ENCODE peak calls at places on chromosome 16, in six cellular contexts. R is foreskin fibroblast, L is T-helper 1 cell, J is GM12878, W is EL, T is left colon. A is an unnamed sample.

GRCh38 chr16:57568173-57568678 is 25.8 kb downstream of the ADGRG5 start:
- DNase-seq in L (no peak), R (no peak), J (no peak), W (no peak), T (no peak), A (no peak)

GRCh38 chr16:54090602-54091001 is 196.0 kb downstream of the IRX3 start:
- DNase-seq in J (no peak), L (no peak), W (no peak), T (no peak), R (no peak), A (no peak)

GRCh38 chr16:85605912-85606841 is 6.9 kb upstream of the GSE1 start:
- DNase-seq in L (no peak), T (no peak), R (no peak), J (no peak), W (no peak), A (peak)

GRCh38 chr16:2949705-2950399 is 14.2 kb upstream of the KREMEN2 start:
- DNase-seq in T (no peak), W (no peak), J (no peak), L (no peak), R (no peak), A (no peak)

GRCh38 chr16:6132121-6132520 is 1034.5 kb upstream of the EEF2KMT start:
- DNase-seq in W (no peak), R (no peak), L (no peak), T (no peak), J (no peak), A (no peak)

GRCh38 chr16:80047796-80048649 is 447.5 kb upstream of the MAF start:
- DNase-seq in T (no peak), W (no peak), L (no peak), R (no peak), J (no peak), A (no peak)

GRCh38 chr16:66131156-66131807 is 235.2 kb upstream of the CDH5 start:
- DNase-seq in L (no peak), R (peak), W (peak), T (no peak), J (no peak), A (no peak)

GRCh38 chr16:84176192-84177053 is 10.4 kb downstream of the TAF1C start:
- DNase-seq in L (no peak), R (peak), W (no peak), J (no peak), T (no peak), A (no peak)

GRCh38 chr16:27639588-27640276 is 89.8 kb downstream of the KATNIP start:
- DNase-seq in L (no peak), T (no peak), W (peak), R (peak), J (peak), A (no peak)

GRCh38 chr16:75250809-75251279 is 580 bp downstream of the BCAR1 start:
- DNase-seq in J (no peak), R (peak), W (no peak), L (no peak), T (peak), A (peak)

GRCh38 chr16:3259097-3259496 is 2.7 kb upstream of the MEFV start:
- DNase-seq in T (peak), J (no peak), W (peak), L (no peak), R (peak), A (no peak)

GRCh38 chr16:89722392-89723278 is 1.3 kb downstream of the ZNF276 start:
- DNase-seq in W (no peak), L (peak), J (no peak), T (peak), R (peak), A (peak)

GRCh38 chr16:81005644-81006471 is 827 bp downstream of the CMC2 start:
- DNase-seq in W (peak), R (peak), T (peak), L (no peak), J (no peak), A (no peak)

GRCh38 chr16:30875881-30876791 is 17.7 kb downstream of the BCL7C start:
- DNase-seq in W (peak), J (peak), L (no peak), R (peak), T (peak), A (no peak)

GRCh38 chr16:56965149-56965938 is 3.6 kb downstream of the CETP start:
- DNase-seq in R (peak), W (peak), J (no peak), L (no peak), T (no peak), A (no peak)

GRCh38 chr16:20675488-20676267 is 21.8 kb downstream of the ACSM1 start:
- DNase-seq in J (peak), T (peak), W (no peak), L (no peak), R (no peak), A (peak)